ENCODE peak calls at places on chromosomes 13 and 19, in four cellular contexts. One of them, this sample, is unnamed.

GRCh38 chr13:78598933-78599332 is 4.4 kb downstream of the POU4F1 start:
- DNase-seq in EL: no peak
- DNase-seq in epithelial cell of prostate: no peak
- DNase-seq in RPMI8226: no peak
- DNase-seq in this sample: no peak

GRCh38 chr13:49040872-49041271 is 65.2 kb downstream of the FNDC3A start:
- DNase-seq in EL: no peak
- DNase-seq in RPMI8226: no peak
- DNase-seq in epithelial cell of prostate: no peak
- DNase-seq in this sample: no peak

GRCh38 chr13:49256841-49257240 is 9.1 kb downstream of the CDADC1 start:
- DNase-seq in RPMI8226: no peak
- DNase-seq in epithelial cell of prostate: no peak
- DNase-seq in EL: no peak
- DNase-seq in this sample: no peak

GRCh38 chr13:39509616-39510015 is 93.4 kb downstream of the LHFPL6 start:
- DNase-seq in epithelial cell of prostate: no peak
- DNase-seq in EL: no peak
- DNase-seq in RPMI8226: no peak
- DNase-seq in this sample: no peak

GRCh38 chr13:26909515-26909914 is 148.9 kb upstream of the GPR12 start:
- DNase-seq in RPMI8226: no peak
- DNase-seq in epithelial cell of prostate: no peak
- DNase-seq in EL: no peak
- DNase-seq in this sample: no peak

GRCh38 chr13:44969858-44970484 is 19.3 kb downstream of the NUFIP1 start:
- DNase-seq in RPMI8226: peak; percentile 10
- DNase-seq in epithelial cell of prostate: no peak
- DNase-seq in EL: peak; percentile 62
- DNase-seq in this sample: peak; percentile 11

GRCh38 chr13:68616600-68617222 is 1386.6 kb upstream of the PCDH9 start:
- DNase-seq in epithelial cell of prostate: no peak
- DNase-seq in EL: no peak
- DNase-seq in RPMI8226: no peak
- DNase-seq in this sample: no peak

GRCh38 chr19:11322269-11323024 is 17.0 kb downstream of the RAB3D start:
- DNase-seq in epithelial cell of prostate: no peak
- DNase-seq in EL: no peak
- DNase-seq in RPMI8226: no peak
- DNase-seq in this sample: no peak

GRCh38 chr13:40986328-40986856 is 32.7 kb downstream of the ELF1 start:
- DNase-seq in epithelial cell of prostate: no peak
- DNase-seq in EL: no peak
- DNase-seq in RPMI8226: no peak
- DNase-seq in this sample: no peak

GRCh38 chr13:86856996-86857395 is 814.2 kb upstream of the SLITRK5 start:
- DNase-seq in RPMI8226: no peak
- DNase-seq in epithelial cell of prostate: no peak
- DNase-seq in EL: no peak
- DNase-seq in this sample: no peak

GRCh38 chr19:19911150-19911549 is 10.4 kb downstream of the ZNF93 start:
- DNase-seq in EL: peak; percentile 27
- DNase-seq in epithelial cell of prostate: no peak
- DNase-seq in RPMI8226: no peak
- DNase-seq in this sample: no peak

GRCh38 chr19:15137777-15138176 is 30.6 kb downstream of the SYDE1 start:
- DNase-seq in EL: peak; percentile 37
- DNase-seq in epithelial cell of prostate: no peak
- DNase-seq in RPMI8226: no peak
- DNase-seq in this sample: no peak

GRCh38 chr19:4744451-4745170 is 21.0 kb upstream of the DPP9 start:
- DNase-seq in EL: peak; percentile 85
- DNase-seq in epithelial cell of prostate: peak; percentile 37
- DNase-seq in RPMI8226: no peak
- DNase-seq in this sample: no peak

GRCh38 chr13:34942732-34943674 is 933 bp downstream of the NBEA start:
- DNase-seq in EL: peak; percentile 23
- DNase-seq in RPMI8226: peak; percentile 52
- DNase-seq in epithelial cell of prostate: no peak
- DNase-seq in this sample: peak; percentile 25

GRCh38 chr19:1081301-1082164 is 13.6 kb downstream of the POLR2E start:
- DNase-seq in epithelial cell of prostate: no peak
- DNase-seq in EL: no peak
- DNase-seq in RPMI8226: no peak
- DNase-seq in this sample: no peak

GRCh38 chr13:83498486-83499190 is 383.6 kb downstream of the SLITRK1 start:
- DNase-seq in epithelial cell of prostate: no peak
- DNase-seq in EL: peak; percentile 78
- DNase-seq in RPMI8226: no peak
- DNase-seq in this sample: no peak